ENCODE peak calls at places on chromosome 20, in eight cellular contexts. K is activated T-cell treated with anti-CD3 and anti-CD28 coated beads for 1 hour; L is naive thymus-derived CD4-positive, alpha-beta T cell; F is HEK293T; P is GM12891; Q is transverse colon; E is hippocampal formation; M is NCI-H460. S is an unnamed sample.

GRCh38 chr20:23565503-23566056 is 2.7 kb downstream of the CST9L start:
- DNase-seq in E (no peak), F (peak), K (no peak), P (no peak), M (no peak), Q (no peak), L (no peak), S (no peak)

GRCh38 chr20:10788877-10789276 is 115.1 kb upstream of the JAG1 start:
- DNase-seq in E (no peak), F (no peak), Q (no peak), K (no peak), P (no peak), L (no peak), M (no peak), S (no peak)

GRCh38 chr20:32113861-32114260 is 4.3 kb downstream of the TM9SF4 start:
- DNase-seq in P (no peak), K (no peak), Q (no peak), F (no peak), M (no peak), E (no peak), L (no peak), S (no peak)

GRCh38 chr20:25089662-25090061 is 7.7 kb upstream of the VSX1 start:
- DNase-seq in K (no peak), L (no peak), M (no peak), E (no peak), P (no peak), F (no peak), Q (no peak), S (no peak)

GRCh38 chr20:50919567-50919966 is 11.7 kb downstream of the ADNP start:
- DNase-seq in F (no peak), P (no peak), E (no peak), L (no peak), Q (peak), M (no peak), K (no peak), S (no peak)

GRCh38 chr20:57785720-57786119 is 75.9 kb upstream of the PMEPA1 start:
- DNase-seq in L (no peak), E (no peak), Q (no peak), F (no peak), P (no peak), M (no peak), K (no peak), S (no peak)

GRCh38 chr20:24060851-24061590 is 72.4 kb upstream of the GGTLC1 start:
- DNase-seq in F (no peak), L (no peak), M (no peak), K (no peak), P (no peak), E (no peak), Q (no peak), S (no peak)

GRCh38 chr20:19252670-19253120 is 40.3 kb downstream of the SLC24A3 start:
- DNase-seq in E (no peak), M (no peak), F (no peak), P (no peak), Q (peak), K (no peak), L (no peak), S (no peak)

GRCh38 chr20:297925-298754 is 770 bp downstream of the ZCCHC3 start:
- DNase-seq in P (no peak), L (peak), K (peak), M (peak), E (peak), F (peak), Q (peak), S (no peak)

GRCh38 chr20:59743308-59743707 is 139.0 kb downstream of the PHACTR3 start:
- DNase-seq in L (no peak), P (no peak), M (no peak), E (no peak), Q (no peak), K (no peak), F (no peak), S (no peak)

S was measured in stimulated activated CD8-positive, alpha-beta memory T cell treated with anti-CD3 and anti-CD28 coated beads, Interleukin-15, amount 100 ng/mL, for 1 hour.